ENCODE peak calls at places on chromosomes 1 and 21, in six cellular contexts. H is H1, R is neuronal stem cell, J is mesenchymal stem cell, C is IMR-90, T is H9. A is an unnamed sample.

GRCh38 chr1:217526636-217527035 is 104.3 kb downstream of the GPATCH2 start:
- DNase-seq in H (no peak), R (no peak), J (no peak), C (no peak), T (no peak), A (no peak)

GRCh38 chr1:162536511-162536910 is 25.0 kb upstream of the UAP1 start:
- DNase-seq in H (no peak), R (no peak), J (peak), C (peak), T (no peak), A (no peak)

GRCh38 chr1:161790587-161791317 is 24.6 kb downstream of the ATF6 start:
- DNase-seq in H (no peak), R (no peak), J (no peak), C (no peak), T (no peak), A (no peak)

GRCh38 chr1:210709694-210710093 is 381.0 kb downstream of the HHAT start:
- DNase-seq in H (no peak), R (no peak), J (peak), C (no peak), T (no peak), A (peak)

GRCh38 chr1:159339517-159339916 is 37.4 kb downstream of the FCER1A start:
- DNase-seq in H (no peak), R (no peak), J (no peak), C (no peak), T (no peak), A (no peak)

GRCh38 chr21:15058718-15059316 is 6.0 kb downstream of the NRIP1 start:
- DNase-seq in H (no peak), R (no peak), J (peak), C (peak), T (no peak), A (peak)

GRCh38 chr1:2019571-2020309 is 595 bp downstream of the GABRD start:
- DNase-seq in H (no peak), R (peak), J (no peak), C (no peak), T (peak), A (no peak)

GRCh38 chr21:37984416-37984815 is 68.2 kb upstream of the KCNJ6 start:
- DNase-seq in H (no peak), R (no peak), J (no peak), C (no peak), T (no peak), A (no peak)

GRCh38 chr1:54579337-54579781 is 31.3 kb downstream of the ACOT11 start:
- DNase-seq in H (no peak), R (peak), J (no peak), C (no peak), T (no peak), A (no peak)

GRCh38 chr1:17109897-17110554 is 9.2 kb downstream of the PADI2 start:
- DNase-seq in H (no peak), R (no peak), J (no peak), C (no peak), T (no peak), A (no peak)

GRCh38 chr1:165815725-165816124 is 11.7 kb upstream of the UCK2 start:
- DNase-seq in H (no peak), R (no peak), J (peak), C (peak), T (no peak), A (peak)

GRCh38 chr21:39593522-39593921 is 19.2 kb upstream of the B3GALT5 start:
- DNase-seq in H (no peak), R (no peak), J (no peak), C (no peak), T (no peak), A (no peak)

GRCh38 chr1:90402893-90403849 is 313.9 kb downstream of the BARHL2 start:
- DNase-seq in H (peak), R (peak), J (peak), C (peak), T (peak), A (peak)

GRCh38 chr1:9653195-9653782 is 1.8 kb downstream of the PIK3CD start:
- DNase-seq in H (no peak), R (no peak), J (no peak), C (no peak), T (no peak), A (no peak)

GRCh38 chr1:181135815-181136737 is 47.6 kb downstream of the IER5 start:
- DNase-seq in H (no peak), R (no peak), J (peak), C (peak), T (no peak), A (peak)

GRCh38 chr1:109290998-109291397 is 8.1 kb upstream of the PSRC1 start:
- DNase-seq in H (no peak), R (no peak), J (no peak), C (no peak), T (no peak), A (no peak)

GRCh38 chr1:19737413-19737812 is 62.3 kb downstream of the TMCO4 start:
- DNase-seq in H (no peak), R (no peak), J (no peak), C (no peak), T (no peak), A (peak)

GRCh38 chr1:228282329-228283042 is 74.6 kb downstream of the OBSCN start:
- DNase-seq in H (no peak), R (no peak), J (peak), C (peak), T (peak), A (peak)

GRCh38 chr1:53637726-53638640 is 101.0 kb downstream of the GLIS1 start:
- DNase-seq in H (no peak), R (no peak), J (no peak), C (no peak), T (peak), A (no peak)

GRCh38 chr1:176515310-176515709 is 52.3 kb downstream of the PAPPA2 start:
- DNase-seq in H (no peak), R (no peak), J (peak), C (peak), T (no peak), A (peak)

GRCh38 chr1:67619080-67619479 is 65.9 kb upstream of the GADD45A start:
- DNase-seq in H (no peak), R (no peak), J (no peak), C (no peak), T (no peak), A (no peak)

GRCh38 chr1:19468397-19468956 is 16.9 kb downstream of the CAPZB start:
- DNase-seq in H (no peak), R (no peak), J (no peak), C (no peak), T (no peak), A (no peak)

GRCh38 chr1:18948048-18948912 is 8.2 kb downstream of the IFFO2 start:
- DNase-seq in H (no peak), R (no peak), J (peak), C (no peak), T (no peak), A (no peak)

GRCh38 chr1:48677306-48678287 is 99.1 kb downstream of the BEND5 start:
- DNase-seq in H (peak), R (peak), J (peak), C (peak), T (peak), A (peak)

GRCh38 chr1:159922499-159923202 is 2.7 kb downstream of the TAGLN2 start:
- DNase-seq in H (no peak), R (no peak), J (peak), C (peak), T (no peak), A (no peak)

GRCh38 chr1:57167997-57168396 is 202.2 kb upstream of the C8B start:
- DNase-seq in H (no peak), R (no peak), J (no peak), C (no peak), T (no peak), A (no peak)

DNA sequence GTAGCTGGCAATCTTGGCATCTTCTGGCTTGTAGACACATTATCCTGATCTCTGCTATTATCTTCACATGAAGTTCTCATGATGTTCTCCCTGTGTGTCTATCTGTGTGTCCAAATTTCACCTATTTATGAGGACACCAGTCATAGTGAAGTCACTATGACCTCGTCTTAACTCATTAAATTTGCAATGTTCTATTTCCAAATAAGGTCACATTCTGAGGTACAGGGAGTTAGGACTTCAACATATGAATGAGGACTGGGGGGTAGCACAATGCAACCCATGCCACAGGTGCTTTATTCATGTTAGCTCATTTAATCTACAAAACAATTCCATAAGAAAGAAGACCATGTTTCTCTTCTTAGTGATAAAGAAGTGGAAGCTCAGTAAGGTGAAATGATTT is 206.2 kb upstream of the C8B start:
- DNase-seq in H (no peak), R (no peak), J (no peak), C (no peak), T (no peak), A (no peak)
- H3K14ac ChIP-seq in H (no peak), R (no peak), J (no peak), C (no peak), T (no peak), A (no peak)

DNA sequence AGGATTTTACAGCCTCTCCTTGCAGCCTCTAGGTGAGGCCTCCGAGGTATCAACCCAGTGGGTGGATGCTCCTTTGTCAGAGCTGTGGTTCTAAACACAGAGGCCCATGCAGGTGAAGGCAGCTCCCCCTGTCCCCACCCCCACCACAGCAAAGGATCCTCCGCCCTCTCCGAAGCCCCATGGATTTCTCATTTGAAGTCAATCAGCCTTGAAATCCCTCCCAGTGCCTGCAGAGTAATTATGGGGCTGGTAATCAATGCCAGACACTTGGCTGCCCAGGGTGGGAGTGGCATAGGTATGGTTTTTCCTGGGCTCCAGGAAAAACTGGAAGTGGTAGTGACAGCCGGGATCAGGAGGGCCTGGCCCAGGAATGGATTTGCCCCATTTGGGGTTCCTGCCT is 119.5 kb upstream of the CSF3R start:
- DNase-seq in H (no peak), R (no peak), J (no peak), C (no peak), T (no peak), A (no peak)
- H2AFZ ChIP-seq in H (no peak), R (no peak), J (no peak), C (no peak), T (no peak), A (no peak)

DNA sequence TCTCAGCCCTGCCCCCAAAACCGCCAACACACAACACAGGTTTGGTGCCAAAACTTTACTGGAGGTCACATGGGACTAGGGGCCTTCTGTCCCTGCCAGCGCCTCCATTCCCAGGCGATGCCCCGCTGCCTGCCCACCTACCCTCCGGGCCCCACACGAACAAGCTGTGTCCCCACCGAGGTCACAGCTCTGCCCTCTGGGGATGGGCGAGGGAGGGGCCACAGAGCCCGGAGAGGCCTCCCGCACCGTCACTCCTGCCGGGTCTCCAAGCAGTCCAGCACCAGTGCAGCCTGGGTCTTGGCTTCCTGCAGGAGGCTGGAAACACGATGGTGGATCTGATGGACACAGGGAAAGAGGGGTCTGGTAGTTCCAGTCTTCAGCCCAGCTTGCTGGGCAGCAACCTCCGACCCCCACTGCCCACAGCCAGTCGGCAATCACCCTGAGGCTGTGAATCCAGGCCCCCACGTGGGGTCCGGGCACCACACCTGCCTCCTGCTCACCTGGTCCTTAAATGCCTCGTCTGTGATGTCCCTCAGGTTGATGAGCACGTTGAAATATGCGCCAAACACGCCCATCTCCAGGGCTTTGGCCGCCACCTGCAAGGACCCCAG is 18.5 kb downstream of the FTCD start:
- DNase-seq in H (no peak), R (no peak), J (no peak), C (no peak), T (no peak), A (no peak)
- H3K14ac ChIP-seq in H (no peak), R (peak), J (peak), C (no peak), T (no peak), A (no peak)

GRCh38 chr1:229509576-229509975 is 1.4 kb upstream of the NUP133 start:
- DNase-seq in H (no peak), R (no peak), J (peak), C (peak), T (no peak), A (no peak)
- H2AFZ ChIP-seq in H (no peak), R (peak), J (no peak), C (no peak), T (no peak), A (no peak)

DNA sequence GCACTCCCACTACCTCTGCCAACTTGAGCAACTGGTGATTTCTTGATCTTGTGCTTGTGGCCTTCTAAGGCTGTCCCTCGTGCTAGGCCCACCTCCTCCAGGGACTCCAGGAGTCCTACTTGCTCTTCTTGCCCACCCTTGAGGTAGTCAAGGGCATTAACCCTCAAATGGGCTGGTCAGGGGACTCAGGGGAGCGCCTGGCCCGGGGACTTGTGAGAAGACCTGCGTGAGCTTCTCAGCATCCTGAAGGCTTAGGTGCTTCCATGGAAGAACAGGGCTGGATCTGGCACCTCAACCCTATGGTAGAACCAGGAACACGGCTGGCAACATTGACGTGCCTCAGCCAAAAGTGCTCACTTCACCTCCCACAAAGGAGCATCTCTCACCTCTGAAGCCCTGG is 23.6 kb downstream of the DMAP1 start:
- DNase-seq in H (no peak), R (no peak), J (no peak), C (no peak), T (no peak), A (no peak)
- H3K14ac ChIP-seq in H (no peak), R (no peak), J (no peak), C (no peak), T (no peak), A (no peak)

GRCh38 chr21:29105218-29105617 is 25.2 kb upstream of the MAP3K7CL start:
- DNase-seq in H (no peak), R (no peak), J (peak), C (peak), T (no peak), A (no peak)
- H2AFZ ChIP-seq in H (no peak), R (no peak), J (no peak), C (peak), T (no peak), A (no peak)

GRCh38 chr21:32981096-32981495 is 44.6 kb upstream of the OLIG2 start:
- DNase-seq in H (no peak), R (no peak), J (no peak), C (no peak), T (no peak), A (no peak)

GRCh38 chr21:32977216-32977615 is 48.5 kb upstream of the OLIG2 start:
- DNase-seq in H (no peak), R (no peak), J (no peak), C (no peak), T (no peak), A (no peak)

GRCh38 chr21:32979598-32980268 is 46.0 kb upstream of the OLIG2 start:
- DNase-seq in H (no peak), R (no peak), J (no peak), C (no peak), T (no peak), A (no peak)

GRCh38 chr21:32976791-32977190 is 48.9 kb upstream of the OLIG2 start:
- DNase-seq in H (no peak), R (no peak), J (no peak), C (no peak), T (no peak), A (no peak)

DNA sequence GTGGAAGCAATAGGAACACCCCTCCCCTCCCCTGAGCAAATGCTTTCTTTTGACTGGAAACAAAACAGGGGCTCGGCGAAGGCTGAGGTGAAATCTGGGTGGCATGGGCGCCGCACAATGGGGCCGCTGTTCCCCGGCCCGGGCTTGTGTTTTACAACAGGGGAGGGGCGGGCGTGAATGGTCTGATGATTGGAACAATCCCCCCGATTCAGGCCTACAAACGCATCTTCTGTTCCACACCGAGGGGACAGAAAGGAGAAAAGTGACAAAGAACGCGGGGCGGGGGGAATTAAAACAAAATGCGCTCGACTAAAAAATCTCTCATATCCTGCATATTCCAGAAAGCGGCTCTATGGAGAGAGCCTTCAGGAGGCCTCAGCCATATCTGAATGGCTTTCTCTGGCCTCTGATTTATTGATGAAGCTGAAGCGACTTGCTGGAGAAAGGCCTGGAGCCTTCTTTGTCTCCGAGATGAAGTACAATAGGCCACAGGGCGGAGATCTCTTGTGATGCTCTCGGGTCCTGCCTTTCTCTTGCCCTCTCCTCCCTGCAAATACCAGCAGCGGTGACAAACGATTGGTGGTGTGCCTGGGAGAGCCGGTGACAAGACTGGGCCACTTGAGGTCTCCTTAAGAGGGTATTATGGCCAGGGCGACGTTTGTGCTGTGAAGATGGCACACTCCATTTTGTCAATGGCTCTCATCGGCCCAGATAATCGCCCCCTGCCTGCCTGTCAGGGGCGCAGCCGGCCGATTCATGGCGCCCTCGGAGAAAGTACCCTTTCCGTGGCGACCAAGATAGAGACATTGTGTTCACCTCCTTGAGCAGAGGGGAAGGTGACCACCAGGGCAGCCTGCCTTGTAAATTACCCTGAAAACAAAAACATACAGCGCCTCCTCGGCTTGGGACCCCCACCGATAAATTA is 47.1 kb upstream of the OLIG2 start:
- DNase-seq in H (no peak), R (no peak), J (no peak), C (no peak), T (no peak), A (no peak)
- H3K14ac ChIP-seq in H (no peak), R (no peak), J (no peak), C (no peak), T (no peak), A (no peak)